ENCODE peak calls at places on chromosome 10, in four cellular contexts. One of them, this sample, is unnamed.

GRCh38 chr10:75743231-75743864 is 311.9 kb downstream of the LRMDA start:
- DNase-seq in pancreas: no peak
- DNase-seq in esophagus squamous epithelium: no peak
- DNase-seq in transverse colon: no peak
- DNase-seq in this sample: no peak

GRCh38 chr10:126598009-126598408 is 72.5 kb downstream of the C10orf90 start:
- DNase-seq in transverse colon: peak
- DNase-seq in esophagus squamous epithelium: no peak
- DNase-seq in pancreas: peak
- DNase-seq in this sample: peak

GRCh38 chr10:97974526-97975525 is 55.6 kb downstream of the CRTAC1 start:
- DNase-seq in esophagus squamous epithelium: no peak
- DNase-seq in transverse colon: no peak
- DNase-seq in pancreas: no peak
- DNase-seq in this sample: no peak

GRCh38 chr10:92590623-92591549 is 2.0 kb upstream of the KIF11 start:
- DNase-seq in transverse colon: peak
- DNase-seq in esophagus squamous epithelium: no peak
- DNase-seq in pancreas: no peak
- DNase-seq in this sample: no peak

GRCh38 chr10:123154943-123155505 is 822 bp downstream of the BUB3 start:
- DNase-seq in pancreas: no peak
- DNase-seq in transverse colon: peak
- DNase-seq in esophagus squamous epithelium: no peak
- DNase-seq in this sample: no peak

GRCh38 chr10:43188702-43189101 is 50.5 kb downstream of the CSGALNACT2 start:
- DNase-seq in pancreas: no peak
- DNase-seq in transverse colon: no peak
- DNase-seq in esophagus squamous epithelium: no peak
- DNase-seq in this sample: no peak

GRCh38 chr10:124271671-124272070 is 147.1 kb downstream of the OAT start:
- DNase-seq in pancreas: no peak
- DNase-seq in transverse colon: no peak
- DNase-seq in esophagus squamous epithelium: no peak
- DNase-seq in this sample: no peak

GRCh38 chr10:98167191-98167590 is 32.7 kb downstream of the R3HCC1L start:
- DNase-seq in pancreas: no peak
- DNase-seq in transverse colon: no peak
- DNase-seq in esophagus squamous epithelium: no peak
- DNase-seq in this sample: no peak

GRCh38 chr10:116763440-116763839 is 21.1 kb upstream of the HSPA12A start:
- DNase-seq in transverse colon: no peak
- DNase-seq in esophagus squamous epithelium: no peak
- DNase-seq in pancreas: no peak
- DNase-seq in this sample: no peak

GRCh38 chr10:121681171-121681752 is 83.0 kb upstream of the FGFR2 start:
- DNase-seq in pancreas: no peak
- DNase-seq in transverse colon: no peak
- DNase-seq in esophagus squamous epithelium: no peak
- DNase-seq in this sample: no peak

GRCh38 chr10:102959399-102959798 is 41.3 kb downstream of the CNNM2 start:
- DNase-seq in esophagus squamous epithelium: no peak
- DNase-seq in transverse colon: no peak
- DNase-seq in pancreas: no peak
- DNase-seq in this sample: no peak

GRCh38 chr10:127458829-127459228 is 90.3 kb upstream of the NPS start:
- DNase-seq in esophagus squamous epithelium: no peak
- DNase-seq in pancreas: no peak
- DNase-seq in transverse colon: no peak
- DNase-seq in this sample: no peak

GRCh38 chr10:133141144-133141962 is 18.7 kb upstream of the KNDC1 start:
- DNase-seq in transverse colon: no peak
- DNase-seq in pancreas: no peak
- DNase-seq in esophagus squamous epithelium: no peak
- DNase-seq in this sample: no peak

GRCh38 chr10:115409347-115409746 is 316.2 kb downstream of the ATRNL1 start:
- DNase-seq in esophagus squamous epithelium: no peak
- DNase-seq in transverse colon: no peak
- DNase-seq in pancreas: no peak
- DNase-seq in this sample: no peak

GRCh38 chr10:69976795-69977546 is 75.7 kb upstream of the MACROH2A2 start:
- DNase-seq in esophagus squamous epithelium: no peak
- DNase-seq in pancreas: no peak
- DNase-seq in transverse colon: no peak
- DNase-seq in this sample: no peak

GRCh38 chr10:116255931-116256748 is 16.9 kb downstream of the GFRA1 start:
- DNase-seq in transverse colon: no peak
- DNase-seq in esophagus squamous epithelium: no peak
- DNase-seq in pancreas: no peak
- DNase-seq in this sample: no peak

GRCh38 chr10:1550291-1550595 is 187.1 kb downstream of the ADARB2 start:
- DNase-seq in esophagus squamous epithelium: no peak
- DNase-seq in pancreas: no peak
- DNase-seq in transverse colon: no peak
- DNase-seq in this sample: no peak

GRCh38 chr10:115092555-115093285 is 445 bp upstream of the ATRNL1 start:
- DNase-seq in transverse colon: peak
- DNase-seq in pancreas: peak
- DNase-seq in esophagus squamous epithelium: no peak
- DNase-seq in this sample: no peak

GRCh38 chr10:131620904-131621303 is 279.9 kb upstream of the PPP2R2D start:
- DNase-seq in esophagus squamous epithelium: no peak
- DNase-seq in pancreas: no peak
- DNase-seq in transverse colon: no peak
- DNase-seq in this sample: no peak

GRCh38 chr10:89591796-89592271 is 53.2 kb downstream of the PANK1 start:
- DNase-seq in esophagus squamous epithelium: no peak
- DNase-seq in pancreas: no peak
- DNase-seq in transverse colon: no peak
- DNase-seq in this sample: no peak

GRCh38 chr10:24544776-24545175 is 178.9 kb downstream of the ARHGAP21 start:
- DNase-seq in transverse colon: no peak
- DNase-seq in esophagus squamous epithelium: no peak
- DNase-seq in pancreas: no peak
- DNase-seq in this sample: peak

GRCh38 chr10:924524-924859 is 7.0 kb downstream of the LARP4B start:
- DNase-seq in pancreas: no peak
- DNase-seq in transverse colon: no peak
- DNase-seq in esophagus squamous epithelium: no peak
- DNase-seq in this sample: no peak

GRCh38 chr10:11729790-11730315 is 12.3 kb upstream of the ECHDC3 start:
- DNase-seq in transverse colon: no peak
- DNase-seq in esophagus squamous epithelium: no peak
- DNase-seq in pancreas: no peak
- DNase-seq in this sample: no peak

GRCh38 chr10:103699611-103700435 is 155.6 kb downstream of the SH3PXD2A start:
- DNase-seq in esophagus squamous epithelium: no peak
- DNase-seq in transverse colon: no peak
- DNase-seq in pancreas: no peak
- DNase-seq in this sample: no peak

GRCh38 chr10:86969421-86970041 is 1.2 kb downstream of the ADIRF start:
- DNase-seq in pancreas: no peak
- DNase-seq in esophagus squamous epithelium: no peak
- DNase-seq in transverse colon: no peak
- DNase-seq in this sample: peak

GRCh38 chr10:63798599-63799498 is 277.6 kb downstream of the REEP3 start:
- DNase-seq in esophagus squamous epithelium: no peak
- DNase-seq in pancreas: peak
- DNase-seq in transverse colon: peak
- DNase-seq in this sample: peak

GRCh38 chr10:131708225-131708624 is 192.6 kb upstream of the PPP2R2D start:
- DNase-seq in transverse colon: no peak
- DNase-seq in esophagus squamous epithelium: no peak
- DNase-seq in pancreas: no peak
- DNase-seq in this sample: no peak

GRCh38 chr10:35843524-35844171 is 201.6 kb upstream of the FZD8 start:
- DNase-seq in esophagus squamous epithelium: no peak
- DNase-seq in pancreas: no peak
- DNase-seq in transverse colon: no peak
- DNase-seq in this sample: peak
- TF ChIP-seq CTCF in esophagus squamous epithelium: no peak
- TF ChIP-seq CTCF in pancreas: no peak
- TF ChIP-seq CTCF in transverse colon: no peak
- TF ChIP-seq CTCF in this sample: no peak

GRCh38 chr10:54002077-54002476 is 799.0 kb downstream of the PCDH15 start:
- DNase-seq in esophagus squamous epithelium: no peak
- DNase-seq in transverse colon: no peak
- DNase-seq in pancreas: no peak
- DNase-seq in this sample: no peak

GRCh38 chr10:53997953-53998352 is 803.1 kb downstream of the PCDH15 start:
- DNase-seq in transverse colon: no peak
- DNase-seq in esophagus squamous epithelium: no peak
- DNase-seq in pancreas: no peak
- DNase-seq in this sample: no peak
- TF ChIP-seq CTCF in transverse colon: no peak
- TF ChIP-seq CTCF in esophagus squamous epithelium: no peak
- TF ChIP-seq CTCF in pancreas: no peak
- TF ChIP-seq CTCF in this sample: no peak

DNA sequence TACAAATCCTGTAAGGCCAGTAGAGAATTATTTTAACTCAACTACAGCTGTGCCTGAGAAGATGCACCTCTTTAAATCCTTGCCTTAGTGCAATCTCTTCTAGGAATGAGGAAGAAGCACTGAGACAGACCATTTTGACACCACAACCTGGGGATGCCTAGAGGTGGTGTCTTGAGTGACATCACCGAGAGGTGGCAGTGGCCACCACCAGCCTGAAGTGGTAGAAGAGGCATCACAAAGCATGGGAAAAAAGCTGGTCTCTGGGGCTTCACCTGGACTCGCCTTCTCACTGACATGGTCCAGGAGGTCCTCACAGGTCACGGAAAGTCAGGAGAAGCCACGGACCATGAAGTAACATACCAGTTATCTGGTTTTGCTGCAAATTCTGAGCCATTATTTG is 99.2 kb upstream of the PDLIM1 start:
- DNase-seq in esophagus squamous epithelium: no peak
- DNase-seq in pancreas: no peak
- DNase-seq in transverse colon: no peak
- DNase-seq in this sample: no peak
- TF ChIP-seq CTCF in esophagus squamous epithelium: no peak
- TF ChIP-seq CTCF in pancreas: no peak
- TF ChIP-seq CTCF in transverse colon: no peak
- TF ChIP-seq CTCF in this sample: no peak

GRCh38 chr10:34154371-34154770 is 660.7 kb downstream of the PARD3 start:
- DNase-seq in pancreas: no peak
- DNase-seq in transverse colon: no peak
- DNase-seq in esophagus squamous epithelium: no peak
- DNase-seq in this sample: no peak

GRCh38 chr10:34152434-34152833 is 662.7 kb downstream of the PARD3 start:
- DNase-seq in transverse colon: no peak
- DNase-seq in esophagus squamous epithelium: no peak
- DNase-seq in pancreas: no peak
- DNase-seq in this sample: no peak

GRCh38 chr10:34160595-34160994 is 654.5 kb downstream of the PARD3 start:
- DNase-seq in esophagus squamous epithelium: no peak
- DNase-seq in transverse colon: no peak
- DNase-seq in pancreas: no peak
- DNase-seq in this sample: no peak

GRCh38 chr10:34157501-34157900 is 657.6 kb downstream of the PARD3 start:
- DNase-seq in pancreas: no peak
- DNase-seq in transverse colon: no peak
- DNase-seq in esophagus squamous epithelium: no peak
- DNase-seq in this sample: no peak

DNA sequence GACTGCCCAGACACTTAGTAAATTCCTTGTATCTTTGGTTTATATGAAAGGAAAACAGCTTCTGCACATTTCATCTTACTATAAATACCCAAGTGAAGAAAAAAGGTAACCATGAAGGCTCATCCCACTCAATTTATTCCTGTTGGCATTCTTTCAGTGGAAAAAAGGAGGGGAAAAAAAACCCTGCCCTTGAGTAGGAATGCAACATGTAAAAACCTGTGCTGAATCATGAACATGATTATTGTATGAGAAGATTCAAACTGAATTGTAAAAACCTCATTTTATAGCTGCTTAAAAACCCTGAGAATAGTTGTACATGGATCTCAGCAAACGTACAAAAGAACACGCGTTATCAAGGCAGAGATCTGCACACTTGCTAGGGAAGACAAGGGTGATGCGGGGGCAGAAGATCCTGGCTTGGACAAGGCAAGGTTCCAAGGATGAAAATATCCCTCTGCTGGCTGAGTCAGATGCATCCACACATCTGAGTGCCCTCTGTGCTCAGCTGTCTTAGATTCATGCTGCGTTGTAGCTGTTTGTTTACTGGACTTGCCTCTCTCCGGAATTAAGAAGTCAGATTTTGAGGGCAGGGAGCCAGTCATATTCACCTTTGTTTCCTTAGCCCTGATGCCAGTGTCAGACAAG is 658.2 kb downstream of the PARD3 start:
- DNase-seq in pancreas: no peak
- DNase-seq in transverse colon: no peak
- DNase-seq in esophagus squamous epithelium: no peak
- DNase-seq in this sample: no peak
- TF ChIP-seq CTCF in pancreas: no peak
- TF ChIP-seq CTCF in transverse colon: no peak
- TF ChIP-seq CTCF in esophagus squamous epithelium: no peak
- TF ChIP-seq CTCF in this sample: no peak

GRCh38 chr10:72331575-72332422 is 22.9 kb downstream of the DNAJB12 start:
- DNase-seq in esophagus squamous epithelium: peak
- DNase-seq in pancreas: peak
- DNase-seq in transverse colon: peak
- DNase-seq in this sample: peak
- TF ChIP-seq CTCF in esophagus squamous epithelium: peak
- TF ChIP-seq CTCF in pancreas: peak
- TF ChIP-seq CTCF in transverse colon: peak
- TF ChIP-seq CTCF in this sample: no peak

DNA sequence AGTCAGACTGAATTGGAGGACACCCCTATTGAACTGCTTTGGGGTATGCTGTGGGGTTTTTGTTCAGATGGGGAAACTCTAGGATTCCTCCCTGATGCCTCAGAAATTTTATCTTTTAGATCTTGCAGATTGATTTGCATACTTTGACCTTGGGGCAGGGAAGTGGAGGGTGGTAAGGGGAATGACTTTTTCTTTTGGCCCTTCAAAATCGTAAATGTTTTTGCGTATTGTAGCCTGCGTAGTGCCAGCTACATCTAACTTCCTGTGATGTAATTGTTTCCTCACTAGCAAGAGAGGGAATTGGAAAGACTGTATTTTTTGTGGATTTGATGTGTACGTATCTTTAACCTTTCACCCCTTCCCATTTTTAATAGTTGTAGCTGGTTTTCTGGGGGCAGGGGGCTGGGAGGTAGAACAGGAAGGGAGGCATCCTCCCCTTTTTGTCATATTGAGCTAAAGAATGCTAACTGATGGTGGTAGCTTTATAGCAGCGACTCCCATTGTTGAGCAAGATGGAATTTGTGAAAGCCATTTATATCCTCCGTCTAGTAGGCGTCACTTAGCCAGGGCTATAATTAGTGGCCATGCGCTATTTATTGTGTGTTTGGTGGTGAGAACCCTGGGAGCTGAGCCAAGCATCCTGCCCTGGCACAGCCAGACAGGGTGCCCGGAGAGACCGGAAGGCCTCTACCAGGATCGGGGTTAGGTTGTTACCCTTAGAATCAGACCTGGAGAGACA is 11.3 kb downstream of the DUSP5 start:
- DNase-seq in esophagus squamous epithelium: no peak
- DNase-seq in pancreas: no peak
- DNase-seq in transverse colon: no peak
- DNase-seq in this sample: no peak
- TF ChIP-seq CTCF in esophagus squamous epithelium: no peak
- TF ChIP-seq CTCF in pancreas: no peak
- TF ChIP-seq CTCF in transverse colon: no peak
- TF ChIP-seq CTCF in this sample: no peak